ENCODE peak calls at places on chromosome 4, in six cellular contexts. One of them, this sample, is unnamed.
A peak's percentile ranks its signal among the peaks of the same experiment; 100 is the strongest.

GRCh38 chr4:133600008-133600407 is 450.9 kb downstream of the PCDH10 start:
- DNase-seq in fibroblast of lung: no peak
- DNase-seq in esophagus muscularis mucosa: no peak
- DNase-seq in upper lobe of left lung: no peak
- DNase-seq in WERI-Rb-1: no peak
- DNase-seq in psoas muscle: no peak
- DNase-seq in this sample: no peak

GRCh38 chr4:680565-680930 is 6.2 kb downstream of the MYL5 start:
- DNase-seq in fibroblast of lung: no peak
- DNase-seq in esophagus muscularis mucosa: no peak
- DNase-seq in WERI-Rb-1: no peak
- DNase-seq in upper lobe of left lung: peak; percentile 81
- DNase-seq in psoas muscle: peak; percentile 54
- DNase-seq in this sample: no peak

GRCh38 chr4:120517966-120518365 is 404.6 kb downstream of the PRDM5 start:
- DNase-seq in psoas muscle: no peak
- DNase-seq in esophagus muscularis mucosa: no peak
- DNase-seq in upper lobe of left lung: no peak
- DNase-seq in WERI-Rb-1: no peak
- DNase-seq in fibroblast of lung: peak; percentile 92
- DNase-seq in this sample: no peak

GRCh38 chr4:22508376-22508775 is 7.5 kb downstream of the ADGRA3 start:
- DNase-seq in fibroblast of lung: peak; percentile 77
- DNase-seq in psoas muscle: no peak
- DNase-seq in esophagus muscularis mucosa: peak; percentile 86
- DNase-seq in WERI-Rb-1: no peak
- DNase-seq in upper lobe of left lung: no peak
- DNase-seq in this sample: no peak

GRCh38 chr4:29805871-29806480 is 914.2 kb upstream of the PCDH7 start:
- DNase-seq in fibroblast of lung: no peak
- DNase-seq in WERI-Rb-1: no peak
- DNase-seq in upper lobe of left lung: no peak
- DNase-seq in psoas muscle: no peak
- DNase-seq in esophagus muscularis mucosa: no peak
- DNase-seq in this sample: no peak

GRCh38 chr4:3291969-3292570 is 751 bp upstream of the RGS12 start:
- DNase-seq in esophagus muscularis mucosa: no peak
- DNase-seq in fibroblast of lung: peak; percentile 20
- DNase-seq in WERI-Rb-1: peak; percentile 60
- DNase-seq in upper lobe of left lung: peak; percentile 94
- DNase-seq in psoas muscle: peak; percentile 86
- DNase-seq in this sample: peak; percentile 70

GRCh38 chr4:112381996-112382692 is 85.0 kb downstream of the ALPK1 start:
- DNase-seq in upper lobe of left lung: no peak
- DNase-seq in WERI-Rb-1: no peak
- DNase-seq in psoas muscle: no peak
- DNase-seq in esophagus muscularis mucosa: no peak
- DNase-seq in fibroblast of lung: no peak
- DNase-seq in this sample: no peak

GRCh38 chr4:47143261-47143660 is 111.9 kb downstream of the GABRB1 start:
- DNase-seq in WERI-Rb-1: no peak
- DNase-seq in upper lobe of left lung: no peak
- DNase-seq in fibroblast of lung: no peak
- DNase-seq in psoas muscle: no peak
- DNase-seq in esophagus muscularis mucosa: no peak
- DNase-seq in this sample: no peak

GRCh38 chr4:77600521-77601451 is 4.8 kb upstream of the CXCL13 start:
- DNase-seq in WERI-Rb-1: peak; percentile 27
- DNase-seq in upper lobe of left lung: no peak
- DNase-seq in esophagus muscularis mucosa: no peak
- DNase-seq in fibroblast of lung: peak; percentile 52
- DNase-seq in psoas muscle: no peak
- DNase-seq in this sample: peak; percentile 53

GRCh38 chr4:120400441-120400840 is 333.8 kb upstream of the MAD2L1 start:
- DNase-seq in WERI-Rb-1: no peak
- DNase-seq in psoas muscle: no peak
- DNase-seq in upper lobe of left lung: no peak
- DNase-seq in esophagus muscularis mucosa: no peak
- DNase-seq in fibroblast of lung: no peak
- DNase-seq in this sample: no peak

GRCh38 chr4:1462768-1463075 is 56.5 kb upstream of the NKX1-1 start:
- DNase-seq in upper lobe of left lung: no peak
- DNase-seq in fibroblast of lung: no peak
- DNase-seq in esophagus muscularis mucosa: no peak
- DNase-seq in psoas muscle: no peak
- DNase-seq in WERI-Rb-1: peak; percentile 6
- DNase-seq in this sample: no peak

GRCh38 chr4:7908668-7909067 is 31.0 kb downstream of the AFAP1 start:
- DNase-seq in psoas muscle: no peak
- DNase-seq in upper lobe of left lung: no peak
- DNase-seq in WERI-Rb-1: no peak
- DNase-seq in fibroblast of lung: no peak
- DNase-seq in esophagus muscularis mucosa: no peak
- DNase-seq in this sample: no peak

GRCh38 chr4:77578145-77578544 is 27.5 kb upstream of the CXCL13 start:
- DNase-seq in upper lobe of left lung: no peak
- DNase-seq in psoas muscle: no peak
- DNase-seq in fibroblast of lung: no peak
- DNase-seq in esophagus muscularis mucosa: no peak
- DNase-seq in WERI-Rb-1: no peak
- DNase-seq in this sample: no peak

GRCh38 chr4:88843067-88843723 is 145.6 kb upstream of the NAP1L5 start:
- DNase-seq in upper lobe of left lung: no peak
- DNase-seq in esophagus muscularis mucosa: no peak
- DNase-seq in WERI-Rb-1: no peak
- DNase-seq in psoas muscle: no peak
- DNase-seq in fibroblast of lung: peak; percentile 57
- DNase-seq in this sample: peak; percentile 92

GRCh38 chr4:162959056-162959455 is 207.6 kb downstream of the NAF1 start:
- DNase-seq in psoas muscle: no peak
- DNase-seq in WERI-Rb-1: peak; percentile 61
- DNase-seq in esophagus muscularis mucosa: no peak
- DNase-seq in upper lobe of left lung: no peak
- DNase-seq in fibroblast of lung: no peak
- DNase-seq in this sample: no peak

GRCh38 chr4:4535590-4535989 is 6.3 kb downstream of the STX18 start:
- DNase-seq in esophagus muscularis mucosa: no peak
- DNase-seq in upper lobe of left lung: no peak
- DNase-seq in fibroblast of lung: no peak
- DNase-seq in psoas muscle: no peak
- DNase-seq in WERI-Rb-1: no peak
- DNase-seq in this sample: no peak

GRCh38 chr4:52102587-52102986 is 51.5 kb downstream of the SPATA18 start:
- DNase-seq in upper lobe of left lung: no peak
- DNase-seq in WERI-Rb-1: no peak
- DNase-seq in psoas muscle: no peak
- DNase-seq in esophagus muscularis mucosa: no peak
- DNase-seq in fibroblast of lung: no peak
- DNase-seq in this sample: no peak

GRCh38 chr4:52199574-52200338 is 148.7 kb downstream of the SPATA18 start:
- DNase-seq in fibroblast of lung: peak; percentile 21
- DNase-seq in upper lobe of left lung: no peak
- DNase-seq in WERI-Rb-1: no peak
- DNase-seq in esophagus muscularis mucosa: no peak
- DNase-seq in psoas muscle: no peak
- DNase-seq in this sample: no peak

GRCh38 chr4:37678624-37679023 is 7.6 kb downstream of the RELL1 start:
- DNase-seq in fibroblast of lung: no peak
- DNase-seq in esophagus muscularis mucosa: no peak
- DNase-seq in psoas muscle: no peak
- DNase-seq in upper lobe of left lung: no peak
- DNase-seq in WERI-Rb-1: no peak
- DNase-seq in this sample: peak; percentile 54

GRCh38 chr4:122500852-122501501 is 44.5 kb upstream of the IL2 start:
- DNase-seq in WERI-Rb-1: no peak
- DNase-seq in upper lobe of left lung: no peak
- DNase-seq in fibroblast of lung: peak; percentile 11
- DNase-seq in esophagus muscularis mucosa: no peak
- DNase-seq in psoas muscle: no peak
- DNase-seq in this sample: no peak

GRCh38 chr4:140004580-140005314 is 149.2 kb downstream of the MAML3 start:
- DNase-seq in WERI-Rb-1: peak; percentile 57
- DNase-seq in fibroblast of lung: peak; percentile 51
- DNase-seq in esophagus muscularis mucosa: no peak
- DNase-seq in psoas muscle: peak; percentile 78
- DNase-seq in upper lobe of left lung: peak; percentile 66
- DNase-seq in this sample: no peak

GRCh38 chr4:86223472-86223871 is 136.4 kb downstream of the MAPK10 start:
- DNase-seq in psoas muscle: no peak
- DNase-seq in WERI-Rb-1: peak; percentile 24
- DNase-seq in fibroblast of lung: peak; percentile 53
- DNase-seq in upper lobe of left lung: no peak
- DNase-seq in esophagus muscularis mucosa: no peak
- DNase-seq in this sample: no peak

GRCh38 chr4:70183168-70183939 is 12.2 kb upstream of the ODAM start:
- DNase-seq in psoas muscle: no peak
- DNase-seq in WERI-Rb-1: peak; percentile 48
- DNase-seq in fibroblast of lung: peak; percentile 79
- DNase-seq in upper lobe of left lung: no peak
- DNase-seq in esophagus muscularis mucosa: no peak
- DNase-seq in this sample: peak; percentile 13

DNA sequence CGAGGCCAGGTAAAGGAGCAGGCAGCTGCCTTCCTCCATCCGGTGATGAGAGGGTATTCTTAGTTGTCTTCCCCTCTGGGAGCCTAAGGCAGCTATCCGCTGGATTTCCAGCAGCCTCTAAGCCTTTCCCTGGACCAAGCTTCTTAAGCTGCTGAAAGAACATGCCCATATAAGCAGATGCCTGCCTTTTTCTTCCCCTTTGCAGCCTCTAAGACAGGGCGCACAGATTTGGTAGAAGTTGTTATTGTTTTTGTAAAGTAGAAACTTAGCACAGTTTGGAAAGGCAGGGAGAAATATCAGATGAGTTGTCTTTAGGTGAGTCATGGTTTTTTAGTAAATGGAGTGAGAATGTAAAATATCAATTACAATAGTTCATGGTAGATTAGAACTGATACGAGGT is 210.8 kb downstream of the ARHGAP10 start:
- DNase-seq in esophagus muscularis mucosa: no peak
- DNase-seq in upper lobe of left lung: no peak
- DNase-seq in WERI-Rb-1: peak; percentile 71
- DNase-seq in psoas muscle: no peak
- DNase-seq in fibroblast of lung: peak; percentile 21
- DNase-seq in this sample: no peak
- H3K27ac ChIP-seq in esophagus muscularis mucosa: peak overlapping the region; percentile 48
- H3K27ac ChIP-seq in upper lobe of left lung: no peak overlapping the region
- H3K27ac ChIP-seq in WERI-Rb-1: no peak overlapping the region
- H3K27ac ChIP-seq in psoas muscle: no peak overlapping the region
- H3K27ac ChIP-seq in fibroblast of lung: no peak overlapping the region
- H3K27ac ChIP-seq in this sample: peak overlapping the region; percentile 20

GRCh38 chr4:186604124-186604627 is 48.8 kb upstream of the MTNR1A start:
- DNase-seq in WERI-Rb-1: no peak
- DNase-seq in fibroblast of lung: no peak
- DNase-seq in psoas muscle: no peak
- DNase-seq in upper lobe of left lung: no peak
- DNase-seq in esophagus muscularis mucosa: no peak
- DNase-seq in this sample: no peak
- H3K36me3 ChIP-seq in WERI-Rb-1: no peaks in the 10 kb centered on the region
- H3K36me3 ChIP-seq in fibroblast of lung: peaks cover 29% of the 10 kb centered on the region
- H3K36me3 ChIP-seq in psoas muscle: no peaks in the 10 kb centered on the region
- H3K36me3 ChIP-seq in upper lobe of left lung: peaks cover 41% of the 10 kb centered on the region
- H3K36me3 ChIP-seq in esophagus muscularis mucosa: peaks cover 87% of the 10 kb centered on the region
- H3K36me3 ChIP-seq in this sample: peaks cover 42% of the 10 kb centered on the region

GRCh38 chr4:173191623-173192041 is 23.0 kb downstream of the GALNT7 start:
- DNase-seq in upper lobe of left lung: no peak
- DNase-seq in psoas muscle: no peak
- DNase-seq in fibroblast of lung: peak; percentile 32
- DNase-seq in WERI-Rb-1: no peak
- DNase-seq in esophagus muscularis mucosa: no peak
- DNase-seq in this sample: peak; percentile 82
- H3K27ac ChIP-seq in upper lobe of left lung: no peak overlapping the region
- H3K27ac ChIP-seq in psoas muscle: no peak overlapping the region
- H3K27ac ChIP-seq in fibroblast of lung: no peak overlapping the region
- H3K27ac ChIP-seq in WERI-Rb-1: no peak overlapping the region
- H3K27ac ChIP-seq in esophagus muscularis mucosa: no peak overlapping the region
- H3K27ac ChIP-seq in this sample: peak overlapping the region; percentile 48

DNA sequence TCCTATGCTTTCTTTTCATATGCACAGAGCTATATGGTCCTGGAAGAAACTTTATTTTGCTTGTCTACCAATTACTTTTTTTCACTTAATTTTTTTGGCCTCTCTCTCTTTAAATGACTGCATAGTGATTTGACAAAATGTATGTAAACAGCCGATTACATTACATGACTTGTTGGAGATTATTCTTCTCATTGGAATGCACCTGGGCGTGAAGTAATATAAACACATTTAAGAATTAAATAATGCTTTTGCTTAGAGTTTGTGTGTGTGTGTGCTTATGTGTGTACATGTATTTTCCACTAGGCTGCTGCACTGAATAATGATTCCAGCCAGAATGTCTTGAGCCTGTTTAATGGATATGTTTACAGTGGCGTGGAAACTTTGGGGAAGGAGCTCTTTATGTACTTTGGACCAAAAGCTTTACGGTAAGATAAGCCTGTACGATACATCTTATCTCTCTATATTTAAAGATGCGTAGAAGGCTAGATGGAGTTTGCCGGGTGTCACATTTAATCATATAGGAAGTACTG is 12.5 kb downstream of the NEIL3 start:
- DNase-seq in esophagus muscularis mucosa: no peak
- DNase-seq in upper lobe of left lung: no peak
- DNase-seq in WERI-Rb-1: no peak
- DNase-seq in psoas muscle: no peak
- DNase-seq in fibroblast of lung: peak; percentile 49
- DNase-seq in this sample: peak; percentile 21
- H3K36me3 ChIP-seq in esophagus muscularis mucosa: no peaks in the 10 kb centered on the region
- H3K36me3 ChIP-seq in upper lobe of left lung: no peaks in the 10 kb centered on the region
- H3K36me3 ChIP-seq in WERI-Rb-1: peaks cover 9% of the 10 kb centered on the region
- H3K36me3 ChIP-seq in psoas muscle: no peaks in the 10 kb centered on the region
- H3K36me3 ChIP-seq in fibroblast of lung: no peaks in the 10 kb centered on the region
- H3K36me3 ChIP-seq in this sample: no peaks in the 10 kb centered on the region

DNA sequence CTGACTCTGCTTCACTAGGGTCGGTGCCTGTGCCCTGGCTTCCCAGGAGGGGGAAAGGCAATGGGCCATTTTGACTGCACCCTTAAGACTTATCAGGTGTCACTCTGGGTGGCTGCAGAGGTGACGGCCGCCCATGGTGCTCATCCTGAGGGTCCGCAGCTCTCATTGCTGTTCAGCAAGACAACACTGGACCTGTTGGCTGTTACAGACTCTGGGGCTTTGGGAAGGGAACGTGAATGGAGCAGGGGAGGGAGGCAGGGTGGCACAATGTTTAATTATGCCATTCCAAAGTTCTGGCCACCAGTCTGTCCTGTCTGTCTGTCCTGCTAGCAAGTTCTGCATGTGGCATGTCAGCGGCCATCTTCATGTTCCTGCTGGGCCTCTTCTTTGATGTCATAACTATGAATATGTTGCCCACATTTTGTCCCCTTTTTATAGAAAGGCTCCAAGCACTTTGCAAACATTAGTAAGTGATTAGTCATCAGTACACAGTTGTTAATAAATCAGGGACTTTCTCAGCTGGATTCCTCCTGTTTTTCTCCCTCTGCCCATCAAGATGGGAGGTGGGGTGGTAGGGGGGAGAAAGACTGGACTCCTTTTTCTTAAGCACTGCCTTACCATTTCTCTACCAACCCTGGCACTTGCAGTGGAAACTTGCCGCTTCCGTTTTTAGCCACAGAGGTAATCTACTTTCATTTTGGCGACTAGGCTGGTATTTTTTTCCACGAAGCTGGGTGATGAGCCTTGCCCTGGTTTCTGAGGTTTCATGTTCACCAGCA is 88.7 kb upstream of the TRIM2 start:
- DNase-seq in esophagus muscularis mucosa: no peak
- DNase-seq in WERI-Rb-1: no peak
- DNase-seq in fibroblast of lung: peak; percentile 72
- DNase-seq in upper lobe of left lung: peak; percentile 22
- DNase-seq in psoas muscle: no peak
- DNase-seq in this sample: peak; percentile 63
- H3K27ac ChIP-seq in esophagus muscularis mucosa: peak overlapping the region; percentile 77
- H3K27ac ChIP-seq in WERI-Rb-1: no peak overlapping the region
- H3K27ac ChIP-seq in fibroblast of lung: peak overlapping the region; percentile 19
- H3K27ac ChIP-seq in upper lobe of left lung: peak overlapping the region; percentile 45
- H3K27ac ChIP-seq in psoas muscle: no peak overlapping the region
- H3K27ac ChIP-seq in this sample: peak overlapping the region; percentile 42

GRCh38 chr4:176207839-176208238 is 12.5 kb upstream of the SPATA4 start:
- DNase-seq in upper lobe of left lung: no peak
- DNase-seq in WERI-Rb-1: no peak
- DNase-seq in esophagus muscularis mucosa: no peak
- DNase-seq in fibroblast of lung: no peak
- DNase-seq in psoas muscle: no peak
- DNase-seq in this sample: peak; percentile 72
- H3K36me3 ChIP-seq in upper lobe of left lung: no peaks in the 10 kb centered on the region
- H3K36me3 ChIP-seq in WERI-Rb-1: no peaks in the 10 kb centered on the region
- H3K36me3 ChIP-seq in esophagus muscularis mucosa: no peaks in the 10 kb centered on the region
- H3K36me3 ChIP-seq in fibroblast of lung: no peaks in the 10 kb centered on the region
- H3K36me3 ChIP-seq in psoas muscle: no peaks in the 10 kb centered on the region
- H3K36me3 ChIP-seq in this sample: no peaks in the 10 kb centered on the region